ENCODE peak calls at places on chromosome 9, in six cellular contexts. J is effector memory CD4-positive, alpha-beta T cell; H is fibroblast of lung; S is cardiac muscle cell; N is sigmoid colon; P is PC-9. Y is an unnamed sample.

GRCh38 chr9:114889802-114890224 is 40.6 kb downstream of the TNFSF8 start:
- DNase-seq in J (no peak), H (peak), S (no peak), N (no peak), P (peak), Y (peak)

GRCh38 chr9:122370869-122371467 is at the start of gene PTGS1:
- DNase-seq in J (no peak), H (no peak), S (peak), N (peak), P (no peak), Y (peak)

GRCh38 chr9:126701820-126702500 is 88.2 kb downstream of the LMX1B start:
- DNase-seq in J (no peak), H (no peak), S (no peak), N (peak), P (no peak), Y (no peak)

GRCh38 chr9:35338561-35339274 is 151.2 kb upstream of the RUSC2 start:
- DNase-seq in J (no peak), H (no peak), S (no peak), N (no peak), P (no peak), Y (no peak)

GRCh38 chr9:18721267-18722079 is 247.5 kb downstream of the ADAMTSL1 start:
- DNase-seq in J (no peak), H (no peak), S (no peak), N (no peak), P (no peak), Y (peak)

GRCh38 chr9:108994695-108995094 is 18.6 kb downstream of the CTNNAL1 start:
- DNase-seq in J (no peak), H (peak), S (peak), N (no peak), P (no peak), Y (peak)

GRCh38 chr9:106772523-106773290 is 90.3 kb upstream of the ZNF462 start:
- DNase-seq in J (no peak), H (no peak), S (peak), N (no peak), P (no peak), Y (no peak)

GRCh38 chr9:6277417-6277816 is 50.8 kb upstream of the TPD52L3 start:
- DNase-seq in J (no peak), H (no peak), S (no peak), N (no peak), P (no peak), Y (no peak)

GRCh38 chr9:14372437-14373318 is 58.7 kb upstream of the NFIB start:
- DNase-seq in J (no peak), H (peak), S (peak), N (peak), P (peak), Y (no peak)

GRCh38 chr9:108048406-108049025 is 558.9 kb upstream of the KLF4 start:
- DNase-seq in J (no peak), H (no peak), S (no peak), N (no peak), P (no peak), Y (no peak)

GRCh38 chr9:33676746-33677505 is 118.4 kb upstream of the PRSS3 start:
- DNase-seq in J (peak), H (peak), S (peak), N (peak), P (no peak), Y (no peak)

GRCh38 chr9:109721021-109721420 is 59.0 kb upstream of the PALM2AKAP2 start:
- DNase-seq in J (no peak), H (no peak), S (peak), N (no peak), P (no peak), Y (no peak)

GRCh38 chr9:7910426-7911015 is 110.9 kb upstream of the DMAC1 start:
- DNase-seq in J (no peak), H (peak), S (no peak), N (no peak), P (no peak), Y (no peak)

GRCh38 chr9:87336914-87337333 is 160.7 kb upstream of the DAPK1 start:
- DNase-seq in J (no peak), H (peak), S (peak), N (no peak), P (peak), Y (no peak)

GRCh38 chr9:92882276-92882675 is 4.4 kb upstream of the ZNF484 start:
- DNase-seq in J (no peak), H (no peak), S (no peak), N (no peak), P (no peak), Y (no peak)

GRCh38 chr9:119273325-119273904 is 95.8 kb downstream of the BRINP1 start:
- DNase-seq in J (no peak), H (peak), S (no peak), N (no peak), P (no peak), Y (no peak)

GRCh38 chr9:78303377-78304062 is 6.6 kb downstream of the PSAT1 start:
- DNase-seq in J (no peak), H (no peak), S (no peak), N (no peak), P (no peak), Y (no peak)

GRCh38 chr9:30020161-30020560 is 2364.3 kb upstream of the ACO1 start:
- DNase-seq in J (no peak), H (no peak), S (no peak), N (no peak), P (no peak), Y (no peak)

GRCh38 chr9:122091682-122092592 is 1.2 kb downstream of the TTLL11 start:
- DNase-seq in J (no peak), H (no peak), S (no peak), N (no peak), P (no peak), Y (no peak)

GRCh38 chr9:105246656-105247162 is 2.3 kb downstream of the SLC44A1 start:
- DNase-seq in J (no peak), H (peak), S (peak), N (no peak), P (no peak), Y (no peak)

GRCh38 chr9:35756743-35757526 is 2.9 kb upstream of the MSMP start:
- DNase-seq in J (peak), H (peak), S (peak), N (peak), P (peak), Y (peak)

GRCh38 chr9:121298689-121299112 is 30.7 kb downstream of the GSN start:
- DNase-seq in J (no peak), H (no peak), S (peak), N (peak), P (no peak), Y (no peak)

GRCh38 chr9:20355022-20355421 is 267.3 kb downstream of the MLLT3 start:
- DNase-seq in J (no peak), H (peak), S (peak), N (no peak), P (no peak), Y (no peak)
- H3K27ac ChIP-seq in J (no peak), H (peak), S (no peak), N (peak), P (no peak), Y (no peak)

DNA sequence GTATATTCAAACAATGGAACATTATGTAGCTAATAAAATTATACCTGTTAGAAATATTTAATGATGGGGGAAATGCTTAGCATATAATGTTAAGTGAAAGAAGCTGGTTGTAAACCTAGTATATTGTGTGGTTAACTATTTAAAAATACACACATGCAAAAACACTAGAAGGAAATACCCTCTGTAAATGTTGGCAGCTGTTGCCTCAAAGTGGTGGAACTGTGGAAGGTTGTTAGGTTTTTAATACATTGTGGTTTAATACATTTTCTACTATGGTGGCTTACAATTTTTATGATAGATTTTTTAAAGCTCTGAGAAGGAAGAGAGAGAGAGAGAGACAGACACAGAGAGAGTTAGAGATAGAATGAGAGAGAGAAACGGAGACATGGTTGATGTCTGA is 74.9 kb downstream of the COL15A1 start:
- DNase-seq in J (no peak), H (no peak), S (no peak), N (no peak), P (no peak), Y (no peak)
- H3K27ac ChIP-seq in J (no peak), H (peak), S (no peak), N (peak), P (peak), Y (no peak)

GRCh38 chr9:10661376-10661775 is 48.6 kb upstream of the PTPRD start:
- DNase-seq in J (no peak), H (no peak), S (no peak), N (no peak), P (no peak), Y (no peak)
- H3K27ac ChIP-seq in J (no peak), H (no peak), S (peak), N (no peak), P (no peak), Y (no peak)

GRCh38 chr9:71703172-71703872 is 65.0 kb downstream of the CEMIP2 start:
- DNase-seq in J (no peak), H (no peak), S (peak), N (no peak), P (no peak), Y (no peak)
- H3K27ac ChIP-seq in J (no peak), H (no peak), S (no peak), N (no peak), P (no peak), Y (peak)

GRCh38 chr9:89352451-89352850 is 34.2 kb downstream of the SECISBP2 start:
- DNase-seq in J (no peak), H (no peak), S (no peak), N (no peak), P (no peak), Y (no peak)
- H3K27ac ChIP-seq in J (peak), H (no peak), S (no peak), N (no peak), P (no peak), Y (no peak)

DNA sequence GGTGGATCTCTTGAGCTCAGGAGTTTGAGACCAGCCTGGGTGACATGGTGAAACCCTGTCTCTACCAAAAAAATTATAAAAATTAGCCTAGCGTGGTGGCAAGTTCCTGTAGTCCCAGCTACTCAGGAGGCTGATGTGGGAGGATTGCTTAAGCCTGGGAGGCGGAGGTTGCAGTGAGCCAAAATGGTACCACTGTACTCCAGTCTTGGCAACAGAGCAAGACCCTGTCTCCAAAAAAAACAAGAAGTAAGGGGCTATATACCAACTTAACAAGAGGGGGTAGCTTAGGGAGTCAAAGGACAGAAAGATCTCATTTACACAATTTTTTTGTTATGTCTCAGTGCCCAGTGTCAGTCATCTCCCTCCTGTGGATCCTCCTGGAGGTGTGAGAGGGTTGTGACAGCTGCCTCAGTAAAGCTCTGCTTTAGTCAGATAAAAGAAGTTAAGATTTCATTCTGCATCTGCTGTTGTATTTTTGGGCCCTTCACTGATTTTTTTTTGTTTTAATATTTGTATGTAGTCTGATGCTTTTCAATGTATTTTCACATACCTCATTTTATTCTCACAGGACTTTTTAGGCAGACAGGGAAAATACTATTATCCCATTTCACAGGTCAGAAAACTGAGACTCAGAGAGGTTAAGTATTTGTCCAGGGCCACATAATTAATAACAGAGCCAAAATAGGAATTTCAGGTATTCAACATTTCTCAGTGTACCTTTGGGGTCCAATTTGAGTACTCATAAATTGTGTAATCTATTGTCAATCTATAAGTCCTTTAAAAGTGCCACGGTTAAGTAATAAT is 120.9 kb upstream of the GRHPR start:
- DNase-seq in J (no peak), H (no peak), S (no peak), N (no peak), P (no peak), Y (no peak)
- H3K27ac ChIP-seq in J (no peak), H (no peak), S (no peak), N (no peak), P (no peak), Y (no peak)

GRCh38 chr9:73230257-73230656 is 78.6 kb downstream of the ANXA1 start:
- DNase-seq in J (no peak), H (peak), S (peak), N (no peak), P (no peak), Y (no peak)

GRCh38 chr9:73231203-73231602 is 79.5 kb downstream of the ANXA1 start:
- DNase-seq in J (no peak), H (no peak), S (no peak), N (no peak), P (no peak), Y (no peak)

GRCh38 chr9:73223594-73223993 is 71.9 kb downstream of the ANXA1 start:
- DNase-seq in J (no peak), H (no peak), S (no peak), N (no peak), P (no peak), Y (peak)

GRCh38 chr9:73233359-73233758 is 81.7 kb downstream of the ANXA1 start:
- DNase-seq in J (no peak), H (no peak), S (no peak), N (no peak), P (no peak), Y (no peak)

DNA sequence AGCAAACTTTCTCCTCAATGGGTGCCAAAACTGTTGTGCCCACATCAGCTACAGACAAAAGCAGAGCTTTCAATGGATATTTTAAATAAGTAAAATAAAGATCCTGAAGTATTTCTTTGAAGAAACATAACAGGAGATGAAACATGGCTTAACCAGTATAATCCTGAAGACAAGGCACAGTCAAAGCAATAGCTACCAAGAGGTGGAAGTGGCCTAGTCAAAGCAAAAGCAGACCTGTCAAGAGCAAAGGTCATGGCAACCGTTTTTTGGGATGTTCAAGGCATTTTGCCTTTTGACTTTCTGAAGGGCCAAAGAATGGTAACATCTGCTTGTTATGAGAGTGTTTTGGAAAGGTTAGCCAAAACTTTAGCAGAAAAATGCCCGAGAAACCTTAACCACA is 77.9 kb downstream of the ANXA1 start:
- DNase-seq in J (no peak), H (no peak), S (no peak), N (no peak), P (no peak), Y (no peak)
- H3K27ac ChIP-seq in J (no peak), H (no peak), S (no peak), N (no peak), P (no peak), Y (no peak)